ENCODE peak calls at places on chromosomes 5 and 9, in eight cellular contexts. J, S, P, L, I, B, U and N are unnamed samples.

GRCh38 chr9:69371001-69371400 is 46.0 kb downstream of the ENTREP1 start:
- DNase-seq in J (no peak), U (no peak), B (peak; percentile 83), I (no peak), S (no peak), L (no peak), P (no peak), N (no peak)

GRCh38 chr5:73214921-73215490 is 42.0 kb downstream of the TMEM174 start:
- DNase-seq in J (no peak), S (no peak), B (no peak), L (no peak), P (no peak), U (no peak), I (no peak), N (no peak)

GRCh38 chr9:33868430-33869000 is 51.6 kb downstream of the UBE2R2 start:
- DNase-seq in I (no peak), J (no peak), P (no peak), L (peak; percentile 42), S (no peak), U (no peak), B (peak; percentile 92), N (no peak)

GRCh38 chr5:10331341-10331796 is 22.1 kb upstream of the MARCHF6 start:
- DNase-seq in P (no peak), J (no peak), S (no peak), B (no peak), U (no peak), L (peak; percentile 72), I (peak; percentile 66), N (no peak)

GRCh38 chr9:3528466-3528865 is 2.7 kb upstream of the RFX3 start:
- DNase-seq in B (no peak), L (no peak), P (peak; percentile 91), J (no peak), U (no peak), I (no peak), S (no peak), N (no peak)

GRCh38 chr5:59873113-59873512 is 20.4 kb downstream of the PDE4D start:
- DNase-seq in P (no peak), B (no peak), J (peak; percentile 19), I (no peak), S (no peak), U (no peak), L (peak; percentile 75), N (peak; percentile 10)

GRCh38 chr9:89690334-89690912 is 85.6 kb downstream of the GADD45G start:
- DNase-seq in P (peak; percentile 78), B (no peak), J (no peak), L (no peak), U (peak; percentile 73), S (no peak), I (no peak), N (no peak)

GRCh38 chr9:92740015-92740408 is 24.6 kb downstream of the BICD2 start:
- DNase-seq in S (no peak), J (no peak), L (no peak), B (peak; percentile 69), U (no peak), P (no peak), I (no peak), N (no peak)

GRCh38 chr5:1129725-1130082 is 17.8 kb upstream of the SLC12A7 start:
- DNase-seq in P (no peak), I (no peak), U (no peak), B (no peak), L (no peak), J (no peak), S (peak; percentile 95), N (no peak)

GRCh38 chr9:95341262-95342011 is 23.9 kb upstream of the FANCC start:
- DNase-seq in I (no peak), J (no peak), B (peak; percentile 21), S (peak; percentile 25), L (no peak), U (no peak), P (no peak), N (no peak)

GRCh38 chr5:40334242-40334635 is 345.5 kb upstream of the PTGER4 start:
- DNase-seq in I (no peak), U (no peak), S (no peak), B (no peak), P (no peak), L (no peak), J (no peak), N (no peak)

GRCh38 chr5:53321721-53322120 is 158.7 kb upstream of the FST start:
- DNase-seq in B (no peak), I (no peak), P (no peak), J (no peak), L (no peak), U (no peak), S (no peak), N (no peak)

GRCh38 chr9:114724741-114725140 is 42.7 kb upstream of the TEX48 start:
- DNase-seq in J (no peak), B (no peak), U (no peak), P (no peak), I (no peak), S (no peak), L (no peak), N (no peak)

GRCh38 chr5:81787843-81788242 is 36.9 kb upstream of the SSBP2 start:
- DNase-seq in L (no peak), S (peak; percentile 43), U (no peak), P (no peak), I (no peak), J (peak; percentile 42), B (peak; percentile 77), N (peak; percentile 9)

GRCh38 chr5:170408189-170408588 is 19.0 kb upstream of the KCNMB1 start:
- DNase-seq in B (no peak), J (no peak), U (no peak), L (no peak), S (no peak), P (no peak), I (no peak), N (no peak)

GRCh38 chr5:154523104-154523503 is 45.1 kb upstream of the HAND1 start:
- DNase-seq in I (no peak), J (no peak), S (no peak), B (no peak), P (no peak), U (no peak), L (no peak), N (no peak)

GRCh38 chr5:123125172-123125508 is 36.1 kb downstream of the PRDM6 start:
- DNase-seq in S (no peak), B (no peak), J (no peak), P (no peak), L (no peak), U (no peak), I (no peak), N (no peak)

GRCh38 chr5:66987949-66988838 is 208.4 kb downstream of the CD180 start:
- DNase-seq in L (no peak), B (peak; percentile 53), J (no peak), I (no peak), P (peak; percentile 14), U (peak; percentile 23), S (no peak), N (no peak)
- TF ChIP-seq CTCF in L (peak; percentile 52), B (peak; percentile 61), J (peak; percentile 81), I (peak; percentile 41), P (peak; percentile 65), U (peak; percentile 43), S (peak; percentile 89), N (peak; percentile 74)

GRCh38 chr5:92805446-92805845 is 775.6 kb downstream of the NR2F1-AS1 start:
- DNase-seq in U (no peak), I (no peak), S (no peak), J (no peak), P (no peak), L (no peak), B (no peak), N (no peak)

GRCh38 chr5:92795633-92796032 is 785.4 kb downstream of the NR2F1-AS1 start:
- DNase-seq in U (no peak), S (no peak), P (no peak), B (no peak), L (no peak), J (no peak), I (no peak), N (no peak)

GRCh38 chr5:92801921-92802320 is 779.1 kb downstream of the NR2F1-AS1 start:
- DNase-seq in P (no peak), U (no peak), I (no peak), J (no peak), L (no peak), S (no peak), B (no peak), N (no peak)

DNA sequence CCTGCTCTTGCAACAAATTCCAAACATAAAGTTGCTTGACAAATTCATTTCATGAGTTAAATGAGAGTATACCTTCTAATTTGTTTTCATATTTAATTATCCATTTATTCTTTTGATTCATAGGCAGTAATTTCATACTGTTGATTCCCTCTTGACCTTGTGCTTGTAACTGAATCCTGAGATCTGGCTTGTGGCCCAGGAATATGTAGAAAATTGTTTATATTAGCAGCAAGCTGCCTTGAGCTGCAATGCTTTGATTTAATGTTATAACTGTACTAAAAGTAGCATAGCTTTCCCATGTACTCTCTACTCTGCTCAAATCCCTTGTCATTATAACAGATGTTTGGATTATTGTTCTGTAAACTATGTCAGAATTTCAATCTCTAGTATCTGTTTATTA is 780.7 kb downstream of the NR2F1-AS1 start:
- DNase-seq in J (peak; percentile 74), S (no peak), U (no peak), L (peak; percentile 19), P (no peak), B (peak; percentile 60), I (no peak), N (no peak)
- TF ChIP-seq CTCF in J (no peak), S (no peak), U (no peak), L (no peak), P (no peak), B (no peak), I (no peak), N (no peak)

GRCh38 chr9:912776-913175 is 63.7 kb upstream of the DMRT3 start:
- DNase-seq in U (no peak), B (no peak), I (no peak), L (no peak), S (no peak), P (no peak), J (no peak), N (no peak)

GRCh38 chr9:922731-923130 is 53.7 kb upstream of the DMRT3 start:
- DNase-seq in S (no peak), P (no peak), J (no peak), U (no peak), B (no peak), I (no peak), L (no peak), N (no peak)

GRCh38 chr9:920927-921326 is 55.5 kb upstream of the DMRT3 start:
- DNase-seq in P (no peak), L (no peak), B (no peak), S (no peak), J (no peak), U (no peak), I (no peak), N (no peak)

DNA sequence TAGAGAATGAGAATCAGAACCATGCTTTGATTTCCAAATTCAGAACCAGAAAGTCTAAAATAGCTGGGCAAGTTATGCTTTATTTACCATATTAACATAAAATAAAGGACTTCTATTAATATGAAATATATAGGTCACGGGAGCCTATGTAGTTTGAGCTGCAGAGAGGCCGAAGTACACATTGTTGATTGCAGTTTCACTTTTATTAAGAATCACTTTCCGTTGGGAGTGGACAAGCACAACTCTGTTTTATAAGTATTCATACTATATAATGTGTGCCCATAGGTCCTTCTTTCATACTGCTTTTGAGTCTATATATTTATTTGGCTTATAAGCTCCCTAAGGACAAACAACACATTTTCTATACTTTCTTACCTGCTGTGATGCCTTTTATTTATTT is 58.7 kb upstream of the DMRT3 start:
- DNase-seq in L (no peak), B (no peak), U (no peak), I (no peak), P (no peak), S (no peak), J (no peak), N (no peak)
- TF ChIP-seq CTCF in L (no peak), B (no peak), U (no peak), I (no peak), P (no peak), S (no peak), J (no peak), N (no peak)

GRCh38 chr5:126536874-126537273 is 58.1 kb downstream of the ALDH7A1 start:
- DNase-seq in I (no peak), B (no peak), P (no peak), S (no peak), U (no peak), L (no peak), J (no peak), N (no peak)
- TF ChIP-seq CTCF in I (no peak), B (no peak), P (no peak), S (no peak), U (no peak), L (no peak), J (no peak), N (no peak)